ENCODE peak calls at places on chromosome 14, in five cellular contexts. W, B, L, I and N are unnamed samples.

GRCh38 chr14:90444077-90444696 is 47.4 kb downstream of the CALM1 start:
- DNase-seq in W (no peak), B (no peak), L (no peak), I (no peak), N (peak)

GRCh38 chr14:60485600-60486251 is at the start of gene C14orf39:
- DNase-seq in W (no peak), B (peak), L (no peak), I (no peak), N (peak)

GRCh38 chr14:99605299-99605961 is 1.4 kb upstream of the CCDC85C start:
- DNase-seq in W (peak), B (no peak), L (no peak), I (peak), N (no peak)

GRCh38 chr14:32934891-32935633 is 3.6 kb upstream of the NPAS3 start:
- DNase-seq in W (no peak), B (no peak), L (no peak), I (no peak), N (no peak)

GRCh38 chr14:75519826-75520692 is 2.2 kb upstream of the BATF start:
- DNase-seq in W (no peak), B (peak), L (no peak), I (no peak), N (no peak)

GRCh38 chr14:80699861-80700260 is 241.7 kb downstream of the CEP128 start:
- DNase-seq in W (no peak), B (no peak), L (no peak), I (no peak), N (no peak)

GRCh38 chr14:71166434-71166833 is 259.2 kb downstream of the PCNX1 start:
- DNase-seq in W (no peak), B (peak), L (peak), I (no peak), N (peak)

GRCh38 chr14:32711103-32711680 is 227.5 kb upstream of the NPAS3 start:
- DNase-seq in W (no peak), B (no peak), L (peak), I (no peak), N (no peak)

GRCh38 chr14:41548666-41549065 is 58.0 kb upstream of the LRFN5 start:
- DNase-seq in W (no peak), B (peak), L (no peak), I (no peak), N (no peak)

GRCh38 chr14:45135181-45135580 is 549 bp upstream of the FANCM start:
- DNase-seq in W (no peak), B (no peak), L (peak), I (no peak), N (no peak)

GRCh38 chr14:92448786-92449185 is 64.8 kb upstream of the RIN3 start:
- DNase-seq in W (no peak), B (no peak), L (no peak), I (no peak), N (no peak)

GRCh38 chr14:72715215-72715909 is 178.5 kb downstream of the DPF3 start:
- DNase-seq in W (no peak), B (no peak), L (no peak), I (no peak), N (no peak)

GRCh38 chr14:52312872-52313492 is 1.1 kb upstream of the PTGER2 start:
- DNase-seq in W (no peak), B (no peak), L (no peak), I (no peak), N (no peak)

GRCh38 chr14:85619866-85620265 is 89.9 kb downstream of the FLRT2 start:
- DNase-seq in W (peak), B (no peak), L (no peak), I (no peak), N (no peak)

GRCh38 chr14:93984070-93984469 is 7.7 kb upstream of the ASB2 start:
- DNase-seq in W (no peak), B (peak), L (peak), I (no peak), N (no peak)

DNA sequence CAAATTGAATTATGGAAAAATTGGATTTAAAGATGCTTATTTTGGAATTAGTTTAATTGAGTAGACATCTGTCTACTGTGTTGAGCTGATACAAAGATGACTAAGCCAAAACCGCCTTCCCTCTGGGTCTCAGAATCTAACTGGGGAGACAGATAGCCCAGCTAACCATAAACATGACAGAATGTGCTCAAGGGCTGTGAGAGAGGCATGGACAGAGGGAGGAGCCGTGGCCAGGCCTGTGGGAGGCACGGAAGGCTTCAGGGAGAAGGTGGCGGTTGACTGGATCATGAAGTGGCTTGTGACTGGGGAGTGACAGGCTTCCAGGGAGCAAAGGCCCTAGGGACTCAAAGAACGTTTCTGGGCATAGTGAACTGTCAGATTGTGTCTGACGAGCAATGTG is 74.6 kb downstream of the DACT1 start:
- DNase-seq in W (no peak), B (no peak), L (peak), I (no peak), N (no peak)
- H3K4me3 ChIP-seq in W (no peak), B (no peak), L (no peak), I (no peak), N (no peak)

GRCh38 chr14:55053018-55053417 is 1.6 kb downstream of the MAPK1IP1L start:
- DNase-seq in W (no peak), B (no peak), L (no peak), I (no peak), N (no peak)

GRCh38 chr14:55051426-55052258 is at the start of gene MAPK1IP1L:
- DNase-seq in W (peak), B (peak), L (peak), I (peak), N (peak)

GRCh38 chr14:55052259-55052930 is 948 bp downstream of the MAPK1IP1L start:
- DNase-seq in W (no peak), B (no peak), L (no peak), I (no peak), N (no peak)

GRCh38 chr14:55053500-55053899 is 2.1 kb downstream of the MAPK1IP1L start:
- DNase-seq in W (no peak), B (no peak), L (no peak), I (no peak), N (no peak)

GRCh38 chr14:55054098-55054497 is 2.7 kb downstream of the MAPK1IP1L start:
- DNase-seq in W (no peak), B (no peak), L (no peak), I (no peak), N (no peak)
- H3K4me3 ChIP-seq in W (no peak), B (no peak), L (no peak), I (no peak), N (no peak)

GRCh38 chr14:102902086-102902485 is 20.4 kb upstream of the AMN start:
- DNase-seq in W (no peak), B (no peak), L (no peak), I (no peak), N (no peak)
- H3K4me3 ChIP-seq in W (no peak), B (no peak), L (no peak), I (no peak), N (no peak)

DNA sequence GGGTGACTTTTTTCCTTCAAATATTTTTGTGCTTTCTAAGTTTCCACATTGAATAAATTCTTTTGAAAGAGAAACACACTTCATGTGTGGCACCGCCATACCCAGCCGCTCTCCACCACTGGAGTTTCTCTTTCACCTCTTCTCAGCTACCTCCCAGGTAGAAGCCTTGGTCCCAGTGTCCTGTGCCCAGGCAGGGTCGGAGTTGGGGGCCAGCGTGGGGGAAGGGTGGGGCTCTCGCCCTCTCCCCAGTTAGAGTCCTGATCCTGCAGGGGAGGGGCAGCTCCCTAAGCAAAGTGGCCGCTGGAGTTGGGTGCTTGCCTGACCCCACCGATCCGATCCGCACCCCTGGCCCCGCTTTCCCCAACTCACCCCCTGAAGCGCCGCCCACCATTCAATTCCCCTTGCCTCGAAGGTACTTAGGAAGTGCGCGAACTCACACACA is 817 bp downstream of the CLMN start:
- DNase-seq in W (no peak), B (no peak), L (no peak), I (no peak), N (no peak)
- H3K4me3 ChIP-seq in W (peak), B (no peak), L (peak), I (peak), N (peak)